ENCODE peak calls at places on chromosomes 12 and 14, in four cellular contexts. One of them, this sample, is unnamed.

GRCh38 chr14:52793061-52793460 is 1.7 kb upstream of the GNPNAT1 start:
- DNase-seq in CD8-positive, alpha-beta T cell: no peak
- DNase-seq in CD4-positive, alpha-beta T cell: no peak
- DNase-seq in HFF-Myc: no peak
- DNase-seq in this sample: no peak

GRCh38 chr14:102891556-102891955 is 30.9 kb upstream of the AMN start:
- DNase-seq in CD4-positive, alpha-beta T cell: no peak
- DNase-seq in CD8-positive, alpha-beta T cell: no peak
- DNase-seq in HFF-Myc: peak
- DNase-seq in this sample: no peak

GRCh38 chr12:6461401-6462233 is 8.9 kb downstream of the VAMP1 start:
- DNase-seq in CD8-positive, alpha-beta T cell: peak
- DNase-seq in HFF-Myc: no peak
- DNase-seq in CD4-positive, alpha-beta T cell: peak
- DNase-seq in this sample: no peak

GRCh38 chr14:76151398-76152332 is at the start of gene GPATCH2L:
- DNase-seq in CD8-positive, alpha-beta T cell: peak
- DNase-seq in HFF-Myc: peak
- DNase-seq in CD4-positive, alpha-beta T cell: peak
- DNase-seq in this sample: peak

GRCh38 chr12:14408208-14408607 is 42.7 kb downstream of the ATF7IP start:
- DNase-seq in CD8-positive, alpha-beta T cell: no peak
- DNase-seq in CD4-positive, alpha-beta T cell: no peak
- DNase-seq in HFF-Myc: no peak
- DNase-seq in this sample: no peak

GRCh38 chr12:122097641-122098364 is 19.2 kb downstream of the MLXIP start:
- DNase-seq in CD4-positive, alpha-beta T cell: no peak
- DNase-seq in HFF-Myc: no peak
- DNase-seq in CD8-positive, alpha-beta T cell: no peak
- DNase-seq in this sample: peak

GRCh38 chr12:115956674-115957073 is 320.8 kb downstream of the MED13L start:
- DNase-seq in HFF-Myc: no peak
- DNase-seq in CD4-positive, alpha-beta T cell: no peak
- DNase-seq in CD8-positive, alpha-beta T cell: no peak
- DNase-seq in this sample: peak

GRCh38 chr12:47884501-47884900 is 20.3 kb downstream of the VDR start:
- DNase-seq in CD4-positive, alpha-beta T cell: no peak
- DNase-seq in HFF-Myc: no peak
- DNase-seq in CD8-positive, alpha-beta T cell: no peak
- DNase-seq in this sample: no peak

GRCh38 chr12:25152055-25152454 is 42.9 kb downstream of the DNAI7 start:
- DNase-seq in CD4-positive, alpha-beta T cell: no peak
- DNase-seq in CD8-positive, alpha-beta T cell: no peak
- DNase-seq in HFF-Myc: no peak
- DNase-seq in this sample: no peak

GRCh38 chr12:50032516-50033316 is 7.4 kb upstream of the RACGAP1 start:
- DNase-seq in CD4-positive, alpha-beta T cell: no peak
- DNase-seq in CD8-positive, alpha-beta T cell: no peak
- DNase-seq in HFF-Myc: no peak
- DNase-seq in this sample: no peak

GRCh38 chr12:91778938-91779400 is 366.7 kb downstream of the BTG1 start:
- DNase-seq in CD8-positive, alpha-beta T cell: peak
- DNase-seq in CD4-positive, alpha-beta T cell: peak
- DNase-seq in HFF-Myc: peak
- DNase-seq in this sample: no peak

GRCh38 chr12:109582636-109583035 is 9.0 kb downstream of the MVK start:
- DNase-seq in CD8-positive, alpha-beta T cell: no peak
- DNase-seq in HFF-Myc: no peak
- DNase-seq in CD4-positive, alpha-beta T cell: no peak
- DNase-seq in this sample: no peak

GRCh38 chr14:38217538-38217937 is 9.8 kb downstream of the SSTR1 start:
- DNase-seq in HFF-Myc: no peak
- DNase-seq in CD8-positive, alpha-beta T cell: no peak
- DNase-seq in CD4-positive, alpha-beta T cell: no peak
- DNase-seq in this sample: no peak

GRCh38 chr14:104171948-104172347 is 33.6 kb downstream of the KIF26A start:
- DNase-seq in CD4-positive, alpha-beta T cell: no peak
- DNase-seq in HFF-Myc: no peak
- DNase-seq in CD8-positive, alpha-beta T cell: no peak
- DNase-seq in this sample: no peak

GRCh38 chr14:36747411-36748184 is 85.9 kb downstream of the PAX9 start:
- DNase-seq in CD4-positive, alpha-beta T cell: no peak
- DNase-seq in HFF-Myc: no peak
- DNase-seq in CD8-positive, alpha-beta T cell: no peak
- DNase-seq in this sample: peak

GRCh38 chr14:99132821-99133562 is 139.0 kb downstream of the BCL11B start:
- DNase-seq in CD8-positive, alpha-beta T cell: no peak
- DNase-seq in HFF-Myc: no peak
- DNase-seq in CD4-positive, alpha-beta T cell: peak
- DNase-seq in this sample: no peak

GRCh38 chr14:22493143-22493542 is 95.9 kb downstream of the DAD1 start:
- DNase-seq in HFF-Myc: no peak
- DNase-seq in CD4-positive, alpha-beta T cell: no peak
- DNase-seq in CD8-positive, alpha-beta T cell: no peak
- DNase-seq in this sample: no peak

GRCh38 chr12:28507055-28507454 is 316.8 kb downstream of the CCDC91 start:
- DNase-seq in HFF-Myc: peak
- DNase-seq in CD4-positive, alpha-beta T cell: no peak
- DNase-seq in CD8-positive, alpha-beta T cell: no peak
- DNase-seq in this sample: no peak

GRCh38 chr14:96799489-96800056 is 2.4 kb downstream of the VRK1 start:
- DNase-seq in CD8-positive, alpha-beta T cell: no peak
- DNase-seq in HFF-Myc: no peak
- DNase-seq in CD4-positive, alpha-beta T cell: no peak
- DNase-seq in this sample: no peak

GRCh38 chr14:87489196-87489819 is 503.7 kb downstream of the GALC start:
- DNase-seq in CD4-positive, alpha-beta T cell: no peak
- DNase-seq in HFF-Myc: no peak
- DNase-seq in CD8-positive, alpha-beta T cell: no peak
- DNase-seq in this sample: no peak

GRCh38 chr14:104950021-104950420 is 25.3 kb downstream of the PLD4 start:
- DNase-seq in CD4-positive, alpha-beta T cell: no peak
- DNase-seq in CD8-positive, alpha-beta T cell: no peak
- DNase-seq in HFF-Myc: no peak
- DNase-seq in this sample: no peak

GRCh38 chr12:112433551-112433950 is 14.8 kb downstream of the PTPN11 start:
- DNase-seq in HFF-Myc: no peak
- DNase-seq in CD4-positive, alpha-beta T cell: no peak
- DNase-seq in CD8-positive, alpha-beta T cell: no peak
- DNase-seq in this sample: no peak

GRCh38 chr12:116528498-116528897 is 30.7 kb upstream of the MAP1LC3B2 start:
- DNase-seq in CD4-positive, alpha-beta T cell: no peak
- DNase-seq in HFF-Myc: no peak
- DNase-seq in CD8-positive, alpha-beta T cell: no peak
- DNase-seq in this sample: no peak

GRCh38 chr12:57452937-57453509 is 2.1 kb upstream of the INHBE start:
- DNase-seq in CD4-positive, alpha-beta T cell: peak
- DNase-seq in HFF-Myc: no peak
- DNase-seq in CD8-positive, alpha-beta T cell: peak
- DNase-seq in this sample: peak

GRCh38 chr14:52023518-52023917 is 34.2 kb downstream of the RTRAF start:
- DNase-seq in CD4-positive, alpha-beta T cell: no peak
- DNase-seq in CD8-positive, alpha-beta T cell: no peak
- DNase-seq in HFF-Myc: peak
- DNase-seq in this sample: no peak

This sample was measured in NCI-H1105 treated with DMSO at 0.1 percent for 48 hours.